ENCODE peak calls at places on chromosomes 1 and 21, in five cellular contexts. L is GM12892; U is ovary; C is stimulated activated CD8-positive, alpha-beta memory T cell treated with anti-CD3 and anti-CD28 coated beads, Interleukin-7, amount 100 ng/mL, for 1 hour; W is activated CD4-positive, alpha-beta T cell treated with anti-CD3 and anti-CD28 coated beads for 48 hours. N is an unnamed sample.

GRCh38 chr21:33687634-33688033 is 45.3 kb downstream of the ITSN1 start:
- DNase-seq in C (no peak), U (no peak), W (no peak), L (no peak), N (no peak)

GRCh38 chr1:89855413-89856123 is 34.7 kb downstream of the LRRC8D start:
- DNase-seq in U (no peak), C (no peak), W (no peak), L (no peak), N (no peak)

GRCh38 chr21:44513389-44514217 is 26.4 kb downstream of the KRTAP10-1 start:
- DNase-seq in L (no peak), W (no peak), C (no peak), U (no peak), N (no peak)

GRCh38 chr1:108767708-108768107 is 21.2 kb downstream of the STXBP3 start:
- DNase-seq in C (no peak), U (no peak), L (no peak), W (no peak), N (no peak)

GRCh38 chr1:203338335-203339036 is 12.4 kb downstream of the FMOD start:
- DNase-seq in L (peak), W (peak), C (no peak), U (peak), N (peak)

GRCh38 chr1:219402925-219403324 is 210.0 kb downstream of the ZC3H11B start:
- DNase-seq in C (no peak), U (no peak), L (no peak), W (no peak), N (no peak)

GRCh38 chr1:68051475-68051874 is 1.0 kb upstream of the DIRAS3 start:
- DNase-seq in W (no peak), L (no peak), U (peak), C (no peak), N (no peak)

GRCh38 chr1:85278853-85279314 is 2.5 kb upstream of the BCL10 start:
- DNase-seq in W (peak), U (no peak), C (no peak), L (no peak), N (peak)

GRCh38 chr1:246582301-246583055 is 16.2 kb downstream of the CNST start:
- DNase-seq in L (no peak), U (no peak), W (no peak), C (no peak), N (no peak)

GRCh38 chr1:211635602-211636205 is 39.7 kb downstream of the NEK2 start:
- DNase-seq in C (no peak), U (no peak), W (no peak), L (no peak), N (no peak)

GRCh38 chr1:156476501-156477298 is 23.9 kb downstream of the MEF2D start:
- DNase-seq in L (no peak), C (no peak), U (peak), W (peak), N (peak)

GRCh38 chr1:240000634-240001033 is 91.0 kb upstream of the FMN2 start:
- DNase-seq in U (no peak), C (no peak), W (no peak), L (no peak), N (no peak)

GRCh38 chr1:111758373-111758772 is 2.7 kb downstream of the DDX20 start:
- DNase-seq in U (no peak), C (no peak), L (no peak), W (no peak), N (no peak)

GRCh38 chr1:212691561-212692071 is 8.0 kb downstream of the BATF3 start:
- DNase-seq in U (no peak), L (no peak), C (no peak), W (peak), N (no peak)

GRCh38 chr1:99737016-99737415 is 29.4 kb downstream of the FRRS1 start:
- DNase-seq in L (no peak), U (no peak), W (no peak), C (no peak), N (no peak)

GRCh38 chr1:5596651-5597050 is 395.6 kb downstream of the NPHP4 start:
- DNase-seq in U (no peak), C (no peak), L (no peak), W (no peak), N (no peak)

GRCh38 chr1:22340873-22341272 is 110.8 kb upstream of the ZBTB40 start:
- DNase-seq in W (no peak), U (no peak), L (no peak), C (no peak), N (no peak)

GRCh38 chr21:29056005-29056404 is 17.4 kb downstream of the CCT8 start:
- DNase-seq in U (no peak), W (no peak), L (no peak), C (no peak), N (no peak)

GRCh38 chr1:3903141-3904005 is 3.3 kb upstream of the C1orf174 start:
- DNase-seq in W (no peak), C (no peak), U (no peak), L (no peak), N (peak)

GRCh38 chr1:99180915-99181314 is 83.4 kb upstream of the PLPPR4 start:
- DNase-seq in W (no peak), C (no peak), L (no peak), U (no peak), N (no peak)

GRCh38 chr1:9317591-9318331 is 25.1 kb downstream of the SPSB1 start:
- DNase-seq in U (peak), L (no peak), C (no peak), W (peak), N (peak)

GRCh38 chr21:44844256-44844655 is 26.4 kb upstream of the SUMO3 start:
- DNase-seq in L (no peak), U (no peak), C (no peak), W (no peak), N (no peak)

GRCh38 chr1:156291226-156292061 is 4.0 kb downstream of the GLMP start:
- DNase-seq in W (peak), L (peak), C (no peak), U (peak), N (peak)

GRCh38 chr1:20358761-20359263 is 68.1 kb downstream of the VWA5B1 start:
- DNase-seq in C (no peak), W (no peak), U (no peak), L (no peak), N (no peak)

GRCh38 chr1:114558548-114558947 is 22.9 kb downstream of the BCAS2 start:
- DNase-seq in L (no peak), W (no peak), C (no peak), U (no peak), N (no peak)

GRCh38 chr1:37811027-37811655 is 3.1 kb upstream of the YRDC start:
- DNase-seq in U (no peak), L (no peak), W (peak), C (peak), N (peak)

GRCh38 chr1:58143972-58144752 is 402.4 kb downstream of the OMA1 start:
- DNase-seq in C (no peak), L (no peak), W (no peak), U (no peak), N (no peak)

GRCh38 chr1:184158911-184159701 is 107.6 kb downstream of the TSEN15 start:
- DNase-seq in L (no peak), W (no peak), C (no peak), U (no peak), N (no peak)

GRCh38 chr1:15116966-15117365 is 36.6 kb upstream of the TMEM51 start:
- DNase-seq in W (no peak), L (no peak), U (peak), C (no peak), N (no peak)

GRCh38 chr1:40316595-40317393 is at the start of gene COL9A2:
- DNase-seq in C (peak), L (peak), W (peak), U (no peak), N (peak)

GRCh38 chr1:161180643-161181042 is 3.3 kb upstream of the B4GALT3 start:
- DNase-seq in C (no peak), U (no peak), L (no peak), W (no peak), N (no peak)

GRCh38 chr1:177490786-177491185 is 320.0 kb downstream of the BRINP2 start:
- DNase-seq in C (no peak), U (no peak), W (no peak), L (no peak), N (no peak)

GRCh38 chr1:15351301-15351700 is 58.4 kb upstream of the EFHD2 start:
- DNase-seq in U (no peak), C (no peak), W (no peak), L (no peak), N (no peak)

GRCh38 chr1:233909195-233909594 is 4.7 kb downstream of the SLC35F3 start:
- DNase-seq in L (no peak), U (no peak), W (no peak), C (no peak), N (no peak)

GRCh38 chr1:90725341-90725960 is 8.3 kb upstream of the BARHL2 start:
- DNase-seq in C (no peak), L (no peak), W (no peak), U (no peak), N (no peak)

GRCh38 chr1:223776075-223776814 is 63.9 kb downstream of the CAPN2 start:
- DNase-seq in L (no peak), W (peak), U (no peak), C (no peak), N (peak)

N was measured in activated naive CD8-positive, alpha-beta T cell treated with anti-CD3 and anti-CD28 coated beads for 36 hours.